ENCODE peak calls at places on chromosome 17, in five cellular contexts. Q is HepG2, V is SK-N-SH, H is HCT116, G is GM12878. F is an unnamed sample.

GRCh38 chr17:12624221-12624620 is 41.5 kb upstream of the MYOCD start:
- DNase-seq in Q (no peak), V (no peak), H (no peak), G (no peak), F (no peak)

GRCh38 chr17:42950044-42950783 is 14.0 kb downstream of the AARSD1 start:
- DNase-seq in Q (no peak), V (no peak), H (no peak), G (no peak), F (no peak)

GRCh38 chr17:49994085-49995054 is 654 bp downstream of the DLX3 start:
- DNase-seq in Q (no peak), V (peak; percentile 36), H (no peak), G (no peak), F (no peak)

GRCh38 chr17:48998557-48999440 is 1.6 kb downstream of the IGF2BP1 start:
- DNase-seq in Q (peak; percentile 63), V (no peak), H (no peak), G (no peak), F (no peak)

GRCh38 chr17:81246679-81247338 is 7.7 kb downstream of the NDUFAF8 start:
- DNase-seq in Q (no peak), V (no peak), H (no peak), G (no peak), F (no peak)

GRCh38 chr17:51496378-51496777 is 236.0 kb downstream of the UTP18 start:
- DNase-seq in Q (no peak), V (no peak), H (no peak), G (no peak), F (no peak)

GRCh38 chr17:65745241-65745640 is 183.8 kb upstream of the AXIN2 start:
- DNase-seq in Q (no peak), V (no peak), H (no peak), G (no peak), F (no peak)

GRCh38 chr17:39225974-39226683 is 384 bp upstream of the STAC2 start:
- DNase-seq in Q (no peak), V (peak; percentile 98), H (no peak), G (no peak), F (no peak)

GRCh38 chr17:1000597-1001490 is 3.9 kb downstream of the TIMM22 start:
- DNase-seq in Q (peak; percentile 56), V (no peak), H (no peak), G (no peak), F (no peak)

GRCh38 chr17:48311324-48311723 is 118.7 kb downstream of the SKAP1 start:
- DNase-seq in Q (no peak), V (no peak), H (no peak), G (no peak), F (no peak)

GRCh38 chr17:29661220-29661619 is 38.5 kb upstream of the CORO6 start:
- DNase-seq in Q (peak; percentile 75), V (no peak), H (no peak), G (no peak), F (no peak)

GRCh38 chr17:74380086-74380958 is 13.0 kb downstream of the GPR142 start:
- DNase-seq in Q (no peak), V (no peak), H (peak; percentile 54), G (no peak), F (peak; percentile 74)

GRCh38 chr17:38942641-38943040 is 17.2 kb downstream of the LASP1NB start:
- DNase-seq in Q (no peak), V (no peak), H (no peak), G (no peak), F (no peak)

DNA sequence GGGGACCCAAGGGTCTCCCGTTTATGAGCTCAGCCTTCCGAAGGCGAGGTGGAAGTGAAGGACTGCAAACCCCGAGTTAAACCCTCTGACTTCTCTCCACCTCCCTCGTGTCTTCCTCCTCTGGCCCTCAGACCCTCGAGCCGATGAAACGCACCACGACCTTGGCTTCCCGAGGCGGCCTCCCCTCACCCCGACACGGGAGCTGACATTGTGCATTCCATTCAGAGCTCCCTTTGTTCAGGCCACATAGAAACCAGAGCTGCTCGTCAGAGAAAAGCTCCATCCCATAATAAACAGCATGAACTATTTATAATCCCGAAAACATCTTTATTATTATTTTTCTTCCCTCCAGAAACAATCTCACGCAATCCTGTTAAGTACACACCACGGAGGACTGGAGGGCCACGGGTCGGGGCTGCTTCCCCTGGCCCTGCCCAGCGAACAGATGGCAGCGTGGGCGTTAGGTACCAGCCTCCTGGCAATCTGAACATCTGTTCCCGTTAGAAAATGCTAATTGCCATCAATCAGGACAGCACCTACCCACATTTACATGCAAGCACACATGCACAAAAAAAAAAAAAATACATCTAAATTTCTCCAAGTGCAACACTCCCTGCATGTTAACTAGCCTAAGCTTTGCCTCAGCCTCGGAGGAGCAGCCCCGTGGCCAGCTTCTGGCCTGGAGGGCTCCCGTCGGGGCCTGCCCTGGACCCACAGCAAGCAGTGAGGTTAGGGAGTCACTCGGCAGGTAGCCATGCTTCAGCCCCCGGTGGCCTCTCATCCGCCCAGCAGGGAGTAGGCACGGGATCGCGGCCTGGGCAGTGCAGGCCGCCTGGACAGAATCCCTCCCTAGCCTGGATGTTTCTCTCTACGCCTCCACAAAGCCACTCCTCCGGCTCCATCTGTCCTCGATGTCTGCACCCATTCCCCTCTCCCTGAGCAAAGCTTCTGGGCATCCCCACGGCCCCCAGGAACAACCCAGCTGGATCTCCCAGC is 145.5 kb downstream of the RBFOX3 start:
- DNase-seq in Q (no peak), V (peak; percentile 61), H (no peak), G (no peak), F (no peak)
- TF ChIP-seq JUND in Q (no peak), V (no peak), H (no peak), G (no peak), F (no peak)

GRCh38 chr17:72598705-72599104 is 477.9 kb downstream of the SOX9 start:
- DNase-seq in Q (no peak), V (no peak), H (no peak), G (no peak), F (no peak)
- TF ChIP-seq JUND in Q (no peak), V (no peak), H (no peak), G (no peak), F (no peak)

GRCh38 chr17:63545302-63545928 is 4.9 kb upstream of the DCAF7 start:
- DNase-seq in Q (no peak), V (peak; percentile 27), H (no peak), G (no peak), F (no peak)

GRCh38 chr17:63542942-63543821 is 7.1 kb upstream of the DCAF7 start:
- DNase-seq in Q (no peak), V (peak; percentile 44), H (no peak), G (no peak), F (no peak)

GRCh38 chr17:63544467-63545301 is 5.6 kb upstream of the DCAF7 start:
- DNase-seq in Q (no peak), V (peak; percentile 22), H (no peak), G (no peak), F (no peak)

GRCh38 chr17:63542218-63542545 is 8.1 kb upstream of the DCAF7 start:
- DNase-seq in Q (no peak), V (peak; percentile 12), H (no peak), G (no peak), F (no peak)

DNA sequence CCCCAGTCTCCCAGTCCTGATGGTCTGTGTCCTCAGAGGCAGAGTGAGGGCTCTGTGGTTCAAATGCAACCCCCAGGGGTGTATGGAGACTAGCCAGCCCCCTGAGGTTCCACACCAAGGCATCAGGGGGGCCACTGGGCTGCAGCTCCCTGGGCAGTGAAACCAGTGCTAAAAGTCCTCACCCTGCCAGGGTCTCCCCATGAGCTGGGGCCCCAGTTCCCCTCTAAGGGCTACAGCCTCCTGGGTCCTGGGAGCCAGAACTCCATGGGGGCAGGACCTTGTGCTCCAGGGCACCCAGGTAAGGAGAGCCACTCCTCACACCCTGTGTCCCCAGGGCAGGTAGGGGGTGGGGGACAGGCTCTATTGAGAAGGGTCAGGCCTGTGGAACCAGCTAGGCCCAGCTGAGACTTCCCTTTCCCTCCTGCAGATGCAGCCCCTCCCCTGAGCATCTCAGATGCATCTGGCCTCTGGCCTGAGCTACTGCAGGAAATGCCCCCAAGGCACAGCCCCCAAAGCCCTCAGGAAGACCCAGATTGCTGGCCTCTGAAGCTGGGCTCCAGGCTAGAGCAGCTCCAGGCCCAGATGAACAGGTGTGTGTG is 6.4 kb upstream of the DCAF7 start:
- DNase-seq in Q (no peak), V (peak; percentile 21), H (no peak), G (no peak), F (no peak)
- TF ChIP-seq JUND in Q (no peak), V (no peak), H (no peak), G (no peak), F (no peak)

GRCh38 chr17:35801583-35802224 is 6.3 kb upstream of the MMP28 start:
- DNase-seq in Q (no peak), V (peak; percentile 83), H (no peak), G (no peak), F (peak; percentile 54)
- TF ChIP-seq JUND in Q (no peak), V (no peak), H (no peak), G (no peak), F (no peak)

GRCh38 chr17:31319253-31319661 is 2.2 kb downstream of the EVI2A start:
- DNase-seq in Q (no peak), V (no peak), H (no peak), G (peak; percentile 72), F (no peak)

GRCh38 chr17:31321481-31321880 is at the start of gene EVI2A:
- DNase-seq in Q (no peak), V (no peak), H (no peak), G (peak; percentile 69), F (no peak)

GRCh38 chr17:31320231-31320630 is 1.2 kb downstream of the EVI2A start:
- DNase-seq in Q (no peak), V (no peak), H (no peak), G (no peak), F (no peak)

GRCh38 chr17:31320791-31321190 is 631 bp downstream of the EVI2A start:
- DNase-seq in Q (no peak), V (peak; percentile 10), H (no peak), G (no peak), F (no peak)

GRCh38 chr17:31318298-31319190 is 2.9 kb downstream of the EVI2A start:
- DNase-seq in Q (no peak), V (no peak), H (no peak), G (peak; percentile 63), F (no peak)
- TF ChIP-seq JUND in Q (no peak), V (no peak), H (no peak), G (no peak), F (no peak)

DNA sequence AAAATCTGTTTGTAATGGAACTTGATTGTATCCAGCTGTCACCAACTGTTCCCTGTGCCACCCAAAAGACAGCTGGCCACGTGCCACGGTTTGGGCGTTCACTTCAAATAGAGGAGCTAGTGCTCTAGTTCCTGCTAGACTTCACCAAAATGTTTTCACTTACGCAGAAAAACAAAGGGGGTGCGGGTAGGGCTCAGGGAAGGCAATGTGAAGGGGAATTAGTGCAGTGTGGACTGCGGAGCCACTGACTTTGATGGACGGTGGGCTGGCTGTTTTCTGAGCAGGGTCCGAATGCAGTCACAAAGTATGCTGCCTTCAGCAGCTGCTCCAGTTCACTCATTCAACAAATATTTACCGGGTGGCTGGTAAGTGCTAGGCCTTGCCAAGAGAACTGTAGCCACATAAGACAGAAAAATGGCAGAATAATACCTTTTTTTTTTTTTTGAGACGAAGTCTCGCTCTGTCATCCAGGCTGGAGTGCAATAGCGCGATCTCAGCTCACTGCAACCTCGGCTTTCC is 7.6 kb upstream of the CYTH1 start:
- DNase-seq in Q (no peak), V (peak; percentile 46), H (no peak), G (no peak), F (no peak)
- TF ChIP-seq JUND in Q (no peak), V (no peak), H (no peak), G (no peak), F (no peak)